ENCODE peak calls at places on chromosome 14, in four cellular contexts. One of them, this sample, is unnamed. For H3K4me1, the result is how much of the 10 kb centered on the place peaks cover.

GRCh38 chr14:51210594-51210993 is 29.5 kb upstream of the TMX1 start:
- DNase-seq in H9: no peak
- DNase-seq in IMR-90: no peak
- DNase-seq in H1: no peak
- DNase-seq in this sample: no peak

GRCh38 chr14:104240426-104241157 is 102.2 kb downstream of the KIF26A start:
- DNase-seq in H9: peak
- DNase-seq in IMR-90: no peak
- DNase-seq in H1: no peak
- DNase-seq in this sample: peak

GRCh38 chr14:70005281-70005805 is 126.1 kb downstream of the SMOC1 start:
- DNase-seq in H9: no peak
- DNase-seq in IMR-90: no peak
- DNase-seq in H1: no peak
- DNase-seq in this sample: no peak

GRCh38 chr14:104207142-104207845 is 68.9 kb downstream of the KIF26A start:
- DNase-seq in H9: no peak
- DNase-seq in IMR-90: no peak
- DNase-seq in H1: no peak
- DNase-seq in this sample: no peak

GRCh38 chr14:73234586-73235394 is 2.5 kb upstream of the PAPLN start:
- DNase-seq in H9: no peak
- DNase-seq in IMR-90: no peak
- DNase-seq in H1: no peak
- DNase-seq in this sample: no peak

GRCh38 chr14:69129264-69129880 is 23.5 kb downstream of the DCAF5 start:
- DNase-seq in H9: peak
- DNase-seq in IMR-90: peak
- DNase-seq in H1: no peak
- DNase-seq in this sample: peak

GRCh38 chr14:32189806-32190205 is 12.0 kb upstream of the RNU6-7 start:
- DNase-seq in H9: no peak
- DNase-seq in IMR-90: no peak
- DNase-seq in H1: no peak
- DNase-seq in this sample: no peak

GRCh38 chr14:104556256-104557021 is 23.1 kb upstream of the C14orf180 start:
- DNase-seq in H9: no peak
- DNase-seq in IMR-90: no peak
- DNase-seq in H1: no peak
- DNase-seq in this sample: no peak

GRCh38 chr14:65927871-65928270 is 515.3 kb downstream of the FUT8 start:
- DNase-seq in H9: no peak
- DNase-seq in IMR-90: no peak
- DNase-seq in H1: no peak
- DNase-seq in this sample: peak

GRCh38 chr14:103561381-103562134 is 899 bp downstream of the BAG5 start:
- DNase-seq in H9: peak
- DNase-seq in IMR-90: peak
- DNase-seq in H1: no peak
- DNase-seq in this sample: peak

GRCh38 chr14:67674139-67674479 is 323 bp downstream of the VTI1B start:
- DNase-seq in H9: peak
- DNase-seq in IMR-90: peak
- DNase-seq in H1: no peak
- DNase-seq in this sample: peak

GRCh38 chr14:77377502-77377844 is 294 bp downstream of the SAMD15 start:
- DNase-seq in H9: no peak
- DNase-seq in IMR-90: no peak
- DNase-seq in H1: no peak
- DNase-seq in this sample: no peak

GRCh38 chr14:102805454-102805891 is 28.2 kb downstream of the TRAF3 start:
- DNase-seq in H9: peak
- DNase-seq in IMR-90: peak
- DNase-seq in H1: no peak
- DNase-seq in this sample: peak

GRCh38 chr14:67131691-67132090 is 57.5 kb upstream of the GARIN2 start:
- DNase-seq in H9: no peak
- DNase-seq in IMR-90: no peak
- DNase-seq in H1: no peak
- DNase-seq in this sample: no peak

GRCh38 chr14:37650356-37651037 is 55.1 kb downstream of the TTC6 start:
- DNase-seq in H9: no peak
- DNase-seq in IMR-90: peak
- DNase-seq in H1: no peak
- DNase-seq in this sample: peak

GRCh38 chr14:49769581-49770211 is 1.7 kb downstream of the KLHDC2 start:
- DNase-seq in H9: no peak
- DNase-seq in IMR-90: no peak
- DNase-seq in H1: no peak
- DNase-seq in this sample: no peak

GRCh38 chr14:78088941-78089340 is 81.2 kb upstream of the NRXN3 start:
- DNase-seq in H9: peak
- DNase-seq in IMR-90: no peak
- DNase-seq in H1: no peak
- DNase-seq in this sample: peak

GRCh38 chr14:43938588-43939281 is 568.3 kb downstream of the FSCB start:
- DNase-seq in H9: no peak
- DNase-seq in IMR-90: no peak
- DNase-seq in H1: no peak
- DNase-seq in this sample: no peak

GRCh38 chr14:55749946-55750345 is 169.9 kb downstream of the KTN1 start:
- DNase-seq in H9: no peak
- DNase-seq in IMR-90: no peak
- DNase-seq in H1: no peak
- DNase-seq in this sample: no peak

GRCh38 chr14:104799239-104799599 is 1.7 kb upstream of the ZBTB42 start:
- DNase-seq in H9: no peak
- DNase-seq in IMR-90: no peak
- DNase-seq in H1: no peak
- DNase-seq in this sample: no peak

GRCh38 chr14:62329427-62329826 is 567.2 kb downstream of the SNAPC1 start:
- DNase-seq in H9: no peak
- DNase-seq in IMR-90: peak
- DNase-seq in H1: no peak
- DNase-seq in this sample: no peak

GRCh38 chr14:60653709-60654161 is 4.5 kb upstream of the SIX1 start:
- DNase-seq in H9: peak
- DNase-seq in IMR-90: no peak
- DNase-seq in H1: no peak
- DNase-seq in this sample: peak

GRCh38 chr14:80364274-80364673 is 153.0 kb upstream of the DIO2 start:
- DNase-seq in H9: no peak
- DNase-seq in IMR-90: peak
- DNase-seq in H1: no peak
- DNase-seq in this sample: peak

GRCh38 chr14:88245321-88245720 is 77.7 kb downstream of the KCNK10 start:
- DNase-seq in H9: no peak
- DNase-seq in IMR-90: no peak
- DNase-seq in H1: no peak
- DNase-seq in this sample: no peak

GRCh38 chr14:92982941-92983340 is 60.0 kb downstream of the CHGA start:
- DNase-seq in H9: no peak
- DNase-seq in IMR-90: peak
- DNase-seq in H1: no peak
- DNase-seq in this sample: no peak

GRCh38 chr14:64235652-64236640 is 58.2 kb downstream of the ESR2 start:
- DNase-seq in H9: no peak
- DNase-seq in IMR-90: no peak
- DNase-seq in H1: no peak
- DNase-seq in this sample: no peak

GRCh38 chr14:42517786-42518530 is 911.3 kb downstream of the LRFN5 start:
- DNase-seq in H9: no peak
- DNase-seq in IMR-90: no peak
- DNase-seq in H1: no peak
- DNase-seq in this sample: no peak

GRCh38 chr14:101135796-101136742 is 232.5 kb upstream of the RTL1 start:
- DNase-seq in H9: no peak
- DNase-seq in IMR-90: no peak
- DNase-seq in H1: no peak
- DNase-seq in this sample: no peak

GRCh38 chr14:55129428-55130193 is 559 bp downstream of the LGALS3 start:
- DNase-seq in H9: peak
- DNase-seq in IMR-90: peak
- DNase-seq in H1: no peak
- DNase-seq in this sample: peak

GRCh38 chr14:61112506-61112905 is 131.5 kb downstream of the SLC38A6 start:
- DNase-seq in H9: no peak
- DNase-seq in IMR-90: no peak
- DNase-seq in H1: no peak
- DNase-seq in this sample: no peak

GRCh38 chr14:71324767-71325272 is 417.6 kb downstream of the PCNX1 start:
- DNase-seq in H9: peak
- DNase-seq in IMR-90: peak
- DNase-seq in H1: no peak
- DNase-seq in this sample: peak

GRCh38 chr14:49858383-49858782 is 5.8 kb upstream of the NEMF start:
- DNase-seq in H9: no peak
- DNase-seq in IMR-90: no peak
- DNase-seq in H1: no peak
- DNase-seq in this sample: no peak

GRCh38 chr14:34453226-34453625 is 8.8 kb downstream of the SPTSSA start:
- DNase-seq in H9: no peak
- DNase-seq in IMR-90: no peak
- DNase-seq in H1: no peak
- DNase-seq in this sample: no peak

GRCh38 chr14:26896447-26896846 is 298.6 kb upstream of the NOVA1 start:
- DNase-seq in H9: no peak
- DNase-seq in IMR-90: peak
- DNase-seq in H1: no peak
- DNase-seq in this sample: no peak

DNA sequence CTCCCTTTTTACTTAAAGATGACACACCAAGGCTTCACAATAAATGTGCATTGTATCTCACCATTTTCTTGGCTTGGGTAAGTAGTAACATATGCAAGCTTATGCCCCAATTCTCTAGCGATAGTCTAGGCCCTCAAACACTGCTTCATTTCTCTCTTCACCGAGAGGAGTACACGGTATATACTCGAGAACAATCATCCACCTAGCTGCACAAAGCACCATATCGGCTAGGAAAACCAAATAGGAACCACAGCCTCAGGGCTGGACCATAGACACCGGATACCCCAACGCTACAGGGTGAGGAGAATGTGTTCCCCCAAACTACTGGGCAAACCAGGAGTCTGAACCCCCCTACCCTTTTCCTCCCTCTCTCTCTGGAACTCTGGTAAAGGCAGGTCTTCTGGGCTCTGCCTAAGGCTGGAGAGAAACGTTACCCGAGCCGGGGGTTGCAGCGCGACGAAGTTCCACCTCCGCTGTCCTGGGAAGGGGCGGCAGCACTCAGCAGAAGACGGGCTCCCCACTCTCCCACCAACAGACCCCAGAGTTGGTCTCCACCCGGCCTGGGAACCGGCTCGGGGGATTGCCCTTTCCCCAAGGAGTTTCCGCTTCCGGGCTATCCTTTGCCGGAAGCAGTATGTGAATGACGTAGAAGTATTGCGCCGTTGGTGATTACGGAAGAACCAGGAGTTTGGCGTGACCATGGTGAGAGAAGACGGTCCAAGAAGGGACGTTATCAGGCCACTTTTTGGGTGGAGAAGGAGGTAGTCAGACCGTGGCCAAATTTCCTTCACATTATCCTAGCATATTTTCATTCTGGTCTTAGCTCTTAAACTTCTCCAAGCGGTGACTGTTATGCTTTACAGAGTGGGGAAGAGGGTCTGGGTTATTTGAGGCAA is at the start of the genes AREL1 and FCF1:
- DNase-seq in H9: peak
- DNase-seq in IMR-90: peak
- DNase-seq in H1: peak
- DNase-seq in this sample: peak
- H3K4me1 ChIP-seq in H9: under half
- H3K4me1 ChIP-seq in IMR-90: under half
- H3K4me1 ChIP-seq in H1: under half
- H3K4me1 ChIP-seq in this sample: under half

GRCh38 chr14:95003099-95003960 is 154.0 kb downstream of the DICER1 start:
- DNase-seq in H9: no peak
- DNase-seq in IMR-90: no peak
- DNase-seq in H1: no peak
- DNase-seq in this sample: no peak
- H3K56ac ChIP-seq in H9: no peak
- H3K56ac ChIP-seq in IMR-90: no peak
- H3K56ac ChIP-seq in H1: no peak
- H3K56ac ChIP-seq in this sample: no peak

GRCh38 chr14:24298892-24299254 is 707 bp downstream of the DHRS1 start:
- DNase-seq in H9: peak
- DNase-seq in IMR-90: peak
- DNase-seq in H1: no peak
- DNase-seq in this sample: peak
- H2AK5ac ChIP-seq in H9: no peak
- H2AK5ac ChIP-seq in IMR-90: peak
- H2AK5ac ChIP-seq in H1: no peak
- H2AK5ac ChIP-seq in this sample: no peak

DNA sequence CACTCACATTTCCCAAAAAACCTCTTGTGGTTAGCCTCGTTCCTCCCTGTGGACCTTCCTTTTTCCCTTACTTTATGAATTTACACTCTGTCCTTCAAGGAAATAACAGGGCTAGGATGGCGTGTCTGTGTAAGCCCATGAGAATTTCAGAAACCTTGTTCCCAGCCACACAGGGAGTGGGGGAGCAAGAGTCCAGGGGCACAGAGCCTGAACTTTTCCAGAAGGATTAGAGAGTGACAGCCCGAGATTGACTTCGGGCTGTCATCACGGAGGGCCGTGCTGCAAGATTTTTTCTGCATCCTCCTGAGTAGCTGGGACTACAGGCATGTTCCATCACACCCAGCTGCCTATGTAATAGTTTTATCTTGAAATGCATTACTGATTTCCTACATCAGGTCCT is 14.4 kb downstream of the EVL start:
- DNase-seq in H9: no peak
- DNase-seq in IMR-90: no peak
- DNase-seq in H1: no peak
- DNase-seq in this sample: no peak
- H3K4me1 ChIP-seq in H9: under half
- H3K4me1 ChIP-seq in IMR-90: under half
- H3K4me1 ChIP-seq in H1: under half
- H3K4me1 ChIP-seq in this sample: under half

This sample was measured in mesendoderm.